ENCODE peak calls at places on chromosomes 1 and 21, in seven cellular contexts. U is HFF-Myc, V is thoracic aorta, N is astrocyte of the cerebellum, O is WTC11, Y is cardiac muscle cell, R is fibroblast of mammary gland. Q is an unnamed sample.

GRCh38 chr1:93605812-93606512 is 75.7 kb downstream of the BCAR3 start:
- DNase-seq in U (peak; percentile 89), O (no peak), R (peak; percentile 99), Y (no peak), V (no peak), N (peak; percentile 92), Q (peak; percentile 67)

GRCh38 chr1:26772687-26773086 is 15.1 kb upstream of the PIGV start:
- DNase-seq in V (no peak), R (peak; percentile 98), N (peak; percentile 91), O (no peak), U (peak; percentile 70), Y (no peak), Q (peak; percentile 86)

GRCh38 chr1:201376464-201377374 is 761 bp downstream of the TNNT2 start:
- DNase-seq in N (no peak), V (no peak), U (peak; percentile 30), R (peak; percentile 33), Y (peak; percentile 71), O (peak; percentile 86), Q (no peak)

GRCh38 chr1:89671775-89672488 is 39.0 kb downstream of the LRRC8C start:
- DNase-seq in O (no peak), U (no peak), V (no peak), N (no peak), R (peak; percentile 74), Y (no peak), Q (no peak)

GRCh38 chr1:157198619-157199420 is 60.6 kb upstream of the ETV3 start:
- DNase-seq in O (no peak), R (no peak), N (no peak), U (no peak), V (no peak), Y (no peak), Q (no peak)

GRCh38 chr1:66262233-66262632 is 271.7 kb upstream of the SGIP1 start:
- DNase-seq in O (no peak), V (no peak), U (peak; percentile 82), Y (no peak), N (no peak), R (peak; percentile 63), Q (peak; percentile 88)

GRCh38 chr1:96306809-96307208 is 414.8 kb upstream of the PTBP2 start:
- DNase-seq in Y (no peak), N (no peak), R (peak; percentile 81), O (no peak), V (no peak), U (no peak), Q (no peak)

GRCh38 chr1:223609961-223610360 is 55.5 kb downstream of the CAPN8 start:
- DNase-seq in O (no peak), U (no peak), V (no peak), N (no peak), R (no peak), Y (no peak), Q (no peak)

GRCh38 chr1:8540266-8540926 is 222.5 kb downstream of the SLC45A1 start:
- DNase-seq in U (no peak), O (no peak), N (no peak), R (peak; percentile 90), Y (no peak), V (no peak), Q (no peak)

GRCh38 chr1:10626011-10626731 is 151.4 kb downstream of the PEX14 start:
- DNase-seq in O (no peak), Y (no peak), U (peak; percentile 22), R (no peak), N (no peak), V (no peak), Q (no peak)

GRCh38 chr1:9758559-9759121 is 65.1 kb downstream of the CLSTN1 start:
- DNase-seq in O (no peak), Y (no peak), R (no peak), U (no peak), V (no peak), N (no peak), Q (no peak)

GRCh38 chr21:42520628-42521253 is 7.1 kb downstream of the SLC37A1 start:
- DNase-seq in V (no peak), Y (no peak), O (peak; percentile 71), U (no peak), N (no peak), R (no peak), Q (no peak)

GRCh38 chr1:226687476-226687875 is 51.6 kb downstream of the ITPKB start:
- DNase-seq in Y (no peak), O (no peak), R (no peak), U (no peak), N (no peak), V (no peak), Q (no peak)

GRCh38 chr1:178039826-178040380 is 54.0 kb upstream of the RASAL2 start:
- DNase-seq in V (no peak), U (no peak), N (no peak), R (no peak), O (no peak), Y (no peak), Q (no peak)

GRCh38 chr1:103541431-103541830 is 15.9 kb downstream of the RNPC3 start:
- DNase-seq in U (no peak), Y (no peak), N (no peak), V (no peak), R (no peak), O (no peak), Q (no peak)

GRCh38 chr1:71462247-71462646 is 381.4 kb upstream of the ZRANB2 start:
- DNase-seq in U (no peak), Y (no peak), R (no peak), V (no peak), O (peak; percentile 62), N (no peak), Q (no peak)

GRCh38 chr1:155123801-155124200 is 3.9 kb upstream of the EFNA1 start:
- DNase-seq in U (no peak), R (no peak), V (no peak), Y (no peak), O (no peak), N (no peak), Q (no peak)

GRCh38 chr1:227365473-227366067 is 47.3 kb upstream of the CDC42BPA start:
- DNase-seq in V (no peak), R (no peak), U (no peak), O (no peak), Y (no peak), N (no peak), Q (no peak)

GRCh38 chr21:45080232-45080631 is 5.9 kb downstream of the ADARB1 start:
- DNase-seq in O (no peak), U (no peak), V (no peak), R (no peak), Y (no peak), N (no peak), Q (no peak)

GRCh38 chr1:168504064-168504837 is 39.5 kb downstream of the XCL2 start:
- DNase-seq in R (peak; percentile 97), O (no peak), V (peak; percentile 21), Y (no peak), U (no peak), N (no peak), Q (peak; percentile 73)

GRCh38 chr1:225738763-225739162 is 38.9 kb upstream of the SRP9 start:
- DNase-seq in U (no peak), N (no peak), Y (no peak), O (no peak), R (no peak), V (no peak), Q (no peak)

GRCh38 chr1:74193908-74194307 is 4.1 kb downstream of the LRRIQ3 start:
- DNase-seq in N (peak; percentile 1), O (no peak), R (peak; percentile 70), V (no peak), Y (peak; percentile 2), U (no peak), Q (no peak)

GRCh38 chr1:94068831-94069648 is 51.9 kb downstream of the ABCA4 start:
- DNase-seq in R (no peak), U (no peak), N (no peak), Y (no peak), O (peak; percentile 29), V (no peak), Q (no peak)

GRCh38 chr21:38920631-38921398 is 115.1 kb downstream of the ETS2 start:
- DNase-seq in Y (no peak), V (no peak), U (peak; percentile 44), O (no peak), N (peak; percentile 79), R (peak; percentile 81), Q (no peak)

DNA sequence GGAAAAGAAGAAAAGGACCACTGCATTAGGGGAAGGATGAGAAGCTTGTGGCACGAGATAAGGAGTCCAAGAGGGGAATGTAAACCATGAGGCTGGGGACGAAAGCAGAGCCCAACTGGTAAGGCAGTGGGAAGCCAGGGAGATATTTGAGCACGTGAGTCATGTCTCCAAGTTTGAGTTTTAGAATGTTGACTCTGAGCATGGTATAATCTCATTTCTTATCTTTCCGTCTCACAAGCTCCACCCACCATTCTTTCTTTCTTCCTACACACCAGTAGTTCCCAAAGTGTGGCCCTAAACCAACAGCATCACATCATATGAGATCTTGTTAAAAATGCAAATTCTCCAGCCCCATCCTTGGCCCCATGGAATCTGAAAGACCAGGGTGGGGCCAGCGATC is 145.3 kb downstream of the PLPP3 start:
- DNase-seq in V (no peak), R (no peak), Y (no peak), O (no peak), U (no peak), N (no peak), Q (no peak)
- TF ChIP-seq CTCF in V (no peak), R (no peak), Y (no peak), O (no peak), U (no peak), N (no peak), Q (no peak)

GRCh38 chr1:59580257-59580656 is 234.5 kb upstream of the HOOK1 start:
- DNase-seq in Y (no peak), O (no peak), V (no peak), U (no peak), N (no peak), R (no peak), Q (no peak)

GRCh38 chr1:59574085-59574484 is 240.7 kb upstream of the HOOK1 start:
- DNase-seq in U (peak; percentile 92), N (peak; percentile 87), V (no peak), O (no peak), R (peak; percentile 95), Y (no peak), Q (peak; percentile 72)

GRCh38 chr1:59577774-59578173 is 237.0 kb upstream of the HOOK1 start:
- DNase-seq in R (no peak), Y (no peak), O (no peak), V (no peak), U (no peak), N (no peak), Q (no peak)

DNA sequence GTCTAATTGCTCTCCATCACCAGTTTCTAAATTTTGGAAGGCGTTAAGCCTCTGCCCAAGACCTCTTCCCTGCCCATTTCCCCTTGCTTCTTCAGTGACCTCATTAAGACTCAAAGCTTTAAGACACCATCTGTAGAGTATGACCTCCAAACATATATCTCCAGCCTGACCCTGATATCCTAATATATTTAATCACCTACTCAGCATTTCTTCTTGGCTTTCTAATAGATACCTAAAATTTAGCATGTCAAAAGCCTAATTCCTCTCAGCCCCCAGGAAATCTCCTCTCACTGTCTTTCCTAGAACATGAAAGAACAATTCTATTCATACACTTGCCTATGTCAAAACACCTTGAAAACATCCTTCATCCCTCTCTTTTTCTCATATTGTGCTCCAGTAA is 235.5 kb upstream of the HOOK1 start:
- DNase-seq in U (no peak), V (no peak), O (no peak), Y (no peak), R (no peak), N (no peak), Q (no peak)
- TF ChIP-seq CTCF in U (no peak), V (no peak), O (no peak), Y (no peak), R (no peak), N (no peak), Q (no peak)

GRCh38 chr1:166948856-166949350 is 26.4 kb downstream of the ILDR2 start:
- DNase-seq in Y (no peak), R (no peak), N (no peak), U (no peak), O (no peak), V (no peak), Q (no peak)
- TF ChIP-seq CTCF in Y (no peak), R (no peak), N (no peak), U (no peak), O (no peak), V (no peak), Q (no peak)

GRCh38 chr1:207321045-207321789 is at the start of gene CD55:
- DNase-seq in R (peak; percentile 99), V (peak; percentile 94), Y (peak; percentile 96), O (peak; percentile 93), N (peak; percentile 85), U (peak; percentile 93), Q (peak; percentile 90)
- TF ChIP-seq CTCF in R (peak; percentile 7), V (no peak), Y (peak; percentile 36), O (no peak), N (peak; percentile 23), U (peak; percentile 14), Q (peak; percentile 18)

Q was measured in AG09319.